ENCODE peak calls at places on chromosome X, in six cellular contexts. Y, A, O, I, C and P are unnamed samples.
A peak's percentile ranks its signal among the peaks of the same experiment; 100 is the strongest.

GRCh38 chrX:149259241-149259640 is 245.9 kb downstream of the IDS start:
- DNase-seq in A (no peak), Y (no peak), C (no peak), O (peak; percentile 53), I (no peak), P (no peak)

GRCh38 chrX:50814701-50815476 is 895 bp upstream of the SHROOM4 start:
- DNase-seq in A (no peak), I (no peak), Y (no peak), C (no peak), O (peak; percentile 44), P (no peak)

GRCh38 chrX:39506131-39506530 is 591.6 kb downstream of the BCOR start:
- DNase-seq in O (no peak), I (no peak), A (no peak), Y (no peak), C (no peak), P (no peak)

GRCh38 chrX:40581333-40581910 is 652 bp downstream of the ATP6AP2 start:
- DNase-seq in O (peak; percentile 50), I (no peak), Y (no peak), C (no peak), A (no peak), P (no peak)

GRCh38 chrX:132330156-132330729 is 111.0 kb upstream of the RAP2C start:
- DNase-seq in A (no peak), I (no peak), Y (no peak), O (no peak), C (no peak), P (no peak)

GRCh38 chrX:57677132-57677858 is 2.8 kb downstream of the NLRP2B start:
- DNase-seq in Y (no peak), O (no peak), C (no peak), I (no peak), A (no peak), P (no peak)

GRCh38 chrX:2412131-2412530 is 88.6 kb downstream of the DHRSX start:
- DNase-seq in C (no peak), A (no peak), Y (no peak), I (no peak), O (no peak), P (no peak)

GRCh38 chrX:119573840-119574393 is 446 bp upstream of the UBE2A start:
- DNase-seq in A (peak; percentile 15), O (peak; percentile 50), C (no peak), Y (no peak), I (peak; percentile 53), P (peak; percentile 28)

GRCh38 chrX:2707334-2707760 is 16.3 kb downstream of the CD99 start:
- DNase-seq in O (peak; percentile 97), A (peak; percentile 64), I (peak; percentile 80), C (no peak), Y (peak; percentile 13), P (peak; percentile 77)

GRCh38 chrX:22015144-22015750 is 16.9 kb upstream of the PHEX start:
- DNase-seq in C (no peak), I (no peak), O (no peak), A (no peak), Y (no peak), P (no peak)

GRCh38 chrX:65926095-65927019 is 113.5 kb downstream of the VSIG4 start:
- DNase-seq in O (no peak), I (no peak), C (no peak), Y (no peak), A (no peak), P (no peak)

GRCh38 chrX:99939883-99940232 is 470.2 kb downstream of the PCDH19 start:
- DNase-seq in I (no peak), Y (no peak), O (no peak), A (no peak), C (no peak), P (no peak)

GRCh38 chrX:9122504-9123245 is 88.7 kb upstream of the FAM9B start:
- DNase-seq in A (no peak), I (no peak), O (peak; percentile 30), C (no peak), Y (no peak), P (no peak)

GRCh38 chrX:39762266-39762841 is 335.4 kb downstream of the BCOR start:
- DNase-seq in O (peak; percentile 91), Y (no peak), I (no peak), A (no peak), C (no peak), P (no peak)

GRCh38 chrX:53433651-53434639 is at the start of gene HSD17B10:
- DNase-seq in A (peak; percentile 48), O (peak; percentile 64), Y (peak; percentile 59), C (peak; percentile 93), I (peak; percentile 94), P (peak; percentile 86)

GRCh38 chrX:28120076-28120475 is 138.8 kb upstream of the DCAF8L1 start:
- DNase-seq in Y (no peak), I (no peak), A (peak; percentile 31), C (peak; percentile 34), O (no peak), P (no peak)

GRCh38 chrX:135985974-135986312 is 708 bp downstream of the SLC9A6 start:
- DNase-seq in O (no peak), I (no peak), Y (no peak), A (no peak), C (no peak), P (no peak)

GRCh38 chrX:39458779-39459178 is 639.0 kb downstream of the BCOR start:
- DNase-seq in Y (no peak), I (no peak), C (no peak), A (no peak), O (no peak), P (no peak)

GRCh38 chrX:117607571-117607970 is 509.0 kb downstream of the KLHL13 start:
- DNase-seq in O (no peak), A (no peak), Y (no peak), C (no peak), I (no peak), P (no peak)

GRCh38 chrX:73289039-73289438 is 74.4 kb upstream of the NAP1L2 start:
- DNase-seq in C (no peak), Y (no peak), O (no peak), I (no peak), A (no peak), P (no peak)

GRCh38 chrX:69088171-69088938 is 76.9 kb downstream of the PJA1 start:
- DNase-seq in O (peak; percentile 24), A (no peak), C (no peak), I (peak; percentile 18), Y (no peak), P (no peak)

GRCh38 chrX:136259543-136259942 is 8.3 kb upstream of the MAP7D3 start:
- DNase-seq in A (no peak), C (no peak), Y (no peak), I (no peak), O (peak; percentile 59), P (no peak)

GRCh38 chrX:71253253-71254091 is 468 bp downstream of the ZMYM3 start:
- DNase-seq in I (peak; percentile 72), A (no peak), O (peak; percentile 24), C (peak; percentile 75), Y (no peak), P (peak; percentile 43)

GRCh38 chrX:38403834-38404233 is 51.4 kb downstream of the OTC start:
- DNase-seq in O (no peak), Y (no peak), C (no peak), A (no peak), I (no peak), P (no peak)

GRCh38 chrX:134548257-134548732 is 88.3 kb downstream of the HPRT1 start:
- DNase-seq in O (peak; percentile 39), A (no peak), I (no peak), Y (no peak), C (no peak), P (peak; percentile 23)

GRCh38 chrX:115058276-115058675 is 40.9 kb upstream of the IL13RA2 start:
- DNase-seq in I (no peak), C (no peak), Y (no peak), A (no peak), O (peak; percentile 94), P (no peak)

GRCh38 chrX:31293409-31293808 is 221.6 kb upstream of the FTHL17 start:
- DNase-seq in I (no peak), C (peak; percentile 4), A (no peak), O (no peak), Y (no peak), P (peak; percentile 12)
- TF ChIP-seq CTCF in I (peak; percentile 4), C (no peak), A (no peak), O (no peak), Y (no peak), P (peak; percentile 37)

DNA sequence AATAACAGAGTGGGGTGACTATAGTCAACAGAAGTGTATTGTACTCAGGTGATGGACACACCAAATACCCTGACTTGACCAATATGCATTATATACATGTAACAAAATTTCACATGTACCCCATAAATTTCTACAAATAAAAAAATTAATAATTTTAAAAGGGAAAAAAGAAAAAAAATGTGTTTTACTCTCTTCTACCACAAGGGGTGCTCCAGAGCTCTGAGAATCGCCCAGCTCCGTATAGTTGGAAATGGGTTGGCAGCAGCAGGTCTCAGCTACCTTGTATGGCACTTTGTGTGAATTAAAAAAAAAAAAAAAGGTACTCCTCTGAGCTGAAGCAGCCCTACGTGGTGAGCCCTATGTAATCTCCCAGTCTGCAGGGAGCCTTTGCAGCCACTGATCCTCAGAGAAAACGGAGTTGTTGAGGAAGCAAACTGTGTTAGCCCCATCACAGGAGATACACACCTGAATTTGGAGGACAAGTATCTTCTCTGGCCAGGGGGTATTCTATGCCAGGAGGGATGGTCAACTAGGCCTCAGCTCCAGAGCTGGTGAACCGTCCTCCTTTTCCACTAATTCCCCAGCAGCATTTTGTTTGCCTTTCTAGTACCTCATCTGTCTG is 17.2 kb upstream of the POLA1 start:
- DNase-seq in C (no peak), A (no peak), I (no peak), Y (no peak), O (peak; percentile 5), P (peak; percentile 31)
- TF ChIP-seq CTCF in C (peak; percentile 26), A (peak; percentile 35), I (peak; percentile 49), Y (peak; percentile 48), O (peak; percentile 53), P (peak; percentile 8)

DNA sequence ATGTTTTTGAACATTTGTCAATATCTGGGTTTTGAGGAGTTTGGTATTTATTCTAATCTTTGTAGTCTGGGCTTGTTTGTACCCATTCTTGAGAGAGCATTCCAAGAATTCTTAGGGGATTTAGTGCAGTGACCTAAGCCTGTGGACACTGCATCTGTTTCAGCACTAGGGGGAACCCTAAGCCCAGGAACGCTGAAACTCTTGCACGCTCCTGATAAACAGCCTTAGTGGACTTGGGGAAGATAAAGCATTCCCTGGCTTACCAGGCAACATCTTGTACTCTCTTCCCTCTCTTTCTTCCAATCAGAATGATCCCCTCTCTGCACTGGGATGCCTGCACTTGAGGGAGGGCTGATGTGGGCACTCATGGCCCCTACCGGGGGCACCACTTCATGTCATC is 654.9 kb upstream of the HTR2C start:
- DNase-seq in O (peak; percentile 53), C (peak; percentile 35), A (peak; percentile 43), Y (no peak), I (no peak), P (no peak)
- TF ChIP-seq CTCF in O (peak; percentile 68), C (peak; percentile 29), A (peak; percentile 69), Y (no peak), I (no peak), P (peak; percentile 6)

DNA sequence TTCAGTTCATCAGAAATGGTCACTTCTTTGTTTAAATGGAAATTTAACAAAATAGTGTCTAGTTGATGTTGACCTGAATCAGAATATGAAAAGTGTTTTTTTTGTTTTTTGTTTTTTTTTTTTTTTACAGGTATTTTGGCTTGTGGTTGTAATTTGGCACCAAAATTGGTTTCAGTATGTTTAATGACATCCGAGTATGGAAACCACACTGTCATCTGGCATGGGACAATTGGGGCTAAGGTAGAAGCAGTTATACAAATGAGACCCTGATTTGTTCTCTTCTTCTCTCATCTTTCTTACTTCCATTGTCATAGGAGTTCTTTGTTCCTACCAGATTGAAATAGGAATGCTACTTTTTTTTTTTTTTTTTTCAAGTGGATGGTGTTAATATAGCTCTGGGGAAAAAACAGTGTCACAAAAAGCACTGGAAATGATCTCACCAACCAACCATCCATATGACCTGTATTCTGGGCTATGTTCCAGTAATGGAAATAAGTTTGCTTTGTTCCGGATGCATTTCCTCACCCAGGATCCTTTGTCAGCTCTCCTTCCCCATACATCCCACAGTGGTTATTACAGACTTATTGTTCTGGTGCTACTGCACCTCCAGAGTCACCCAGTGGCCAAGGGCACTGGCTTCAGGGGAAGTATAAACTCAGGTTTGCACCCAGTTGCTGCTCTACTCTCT is 95.8 kb downstream of the ATXN3L start:
- DNase-seq in I (no peak), O (peak; percentile 89), A (peak; percentile 51), Y (no peak), C (peak; percentile 50), P (no peak)
- TF ChIP-seq CTCF in I (no peak), O (peak; percentile 2), A (no peak), Y (no peak), C (no peak), P (no peak)